ENCODE peak calls at places on chromosomes 6 and 20, in five cellular contexts. M is aorta; A is activated CD4-positive, alpha-beta T cell treated with anti-CD3 and anti-CD28 coated beads for 48 hours; J is NCI-H1417; T is adrenal gland. D is an unnamed sample.

GRCh38 chr6:129679758-129680157 is 30.2 kb downstream of the ARHGAP18 start:
- DNase-seq in T (no peak), J (no peak), M (no peak), A (no peak), D (no peak)

GRCh38 chr6:13445005-13445743 is 42.2 kb downstream of the GFOD1 start:
- DNase-seq in T (peak), M (no peak), J (peak), A (peak), D (peak)

GRCh38 chr20:59221881-59222238 is 58.2 kb downstream of the ZNF831 start:
- DNase-seq in J (no peak), A (no peak), T (no peak), M (no peak), D (peak)

GRCh38 chr6:21999012-21999528 is 297.8 kb downstream of the PRL start:
- DNase-seq in J (peak), T (no peak), M (no peak), A (no peak), D (no peak)

GRCh38 chr6:167341038-167341613 is 16.2 kb downstream of the TTLL2 start:
- DNase-seq in J (peak), M (no peak), T (no peak), A (no peak), D (no peak)

GRCh38 chr6:27617046-27617687 is 144.3 kb upstream of the ZNF184 start:
- DNase-seq in A (no peak), J (peak), T (no peak), M (no peak), D (no peak)

GRCh38 chr20:36856691-36857635 is 19.0 kb upstream of the TLDC2 start:
- DNase-seq in J (peak), M (no peak), A (peak), T (no peak), D (no peak)

GRCh38 chr6:93235775-93236174 is 183.6 kb downstream of the EPHA7 start:
- DNase-seq in A (no peak), J (no peak), M (no peak), T (no peak), D (no peak)

GRCh38 chr6:6320901-6321300 is 439 bp upstream of the F13A1 start:
- DNase-seq in T (no peak), M (no peak), J (no peak), A (no peak), D (no peak)

GRCh38 chr20:32427996-32428395 is 69.9 kb downstream of the ASXL1 start:
- DNase-seq in T (no peak), M (no peak), J (no peak), A (no peak), D (no peak)

GRCh38 chr20:10609276-10609675 is 64.5 kb downstream of the JAG1 start:
- DNase-seq in J (no peak), A (no peak), T (peak), M (peak), D (no peak)

GRCh38 chr20:63782051-63782471 is 42.5 kb downstream of the SLC2A4RG start:
- DNase-seq in J (no peak), T (no peak), A (peak), M (no peak), D (no peak)

GRCh38 chr6:167294241-167294640 is 3.1 kb downstream of the UNC93A start:
- DNase-seq in T (no peak), M (no peak), J (no peak), A (no peak), D (no peak)

GRCh38 chr6:1729133-1729751 is 119.5 kb downstream of the FOXC1 start:
- DNase-seq in A (no peak), J (no peak), T (no peak), M (no peak), D (no peak)

GRCh38 chr20:29318871-29319461 is 1938.5 kb upstream of the DEFB115 start:
- DNase-seq in J (no peak), T (no peak), M (no peak), A (no peak), D (no peak)

GRCh38 chr6:36649086-36649485 is 29.4 kb upstream of the CDKN1A start:
- DNase-seq in T (no peak), J (no peak), M (no peak), A (no peak), D (no peak)

GRCh38 chr20:12153616-12154015 is 235.9 kb downstream of the BTBD3 start:
- DNase-seq in J (peak), A (no peak), M (no peak), T (no peak), D (no peak)

GRCh38 chr20:53652090-53652858 is 58.6 kb upstream of the ZNF217 start:
- DNase-seq in M (no peak), J (no peak), T (no peak), A (no peak), D (no peak)

GRCh38 chr6:27374824-27375612 is 13.5 kb upstream of the ZNF391 start:
- DNase-seq in J (peak), A (peak), T (peak), M (peak), D (peak)

GRCh38 chr6:150320450-150320849 is 48.4 kb upstream of the IYD start:
- DNase-seq in J (no peak), T (peak), M (no peak), A (no peak), D (no peak)

GRCh38 chr20:6299451-6299850 is 176.6 kb upstream of the FERMT1 start:
- DNase-seq in A (no peak), M (no peak), J (no peak), T (no peak), D (no peak)

GRCh38 chr6:117568247-117568646 is 34.1 kb downstream of the GOPC start:
- DNase-seq in T (no peak), A (no peak), M (no peak), J (no peak), D (no peak)

GRCh38 chr20:50026746-50027575 is 44.2 kb downstream of the SNAI1 start:
- DNase-seq in M (no peak), T (no peak), J (no peak), A (no peak), D (no peak)

GRCh38 chr6:71419954-71420692 is 131.5 kb downstream of the OGFRL1 start:
- DNase-seq in J (peak), A (peak), M (peak), T (peak), D (peak)